ENCODE peak calls at places on chromosomes 2 and 18, in nine cellular contexts. One of them, this sample, is unnamed.

GRCh38 chr2:9423922-9424272 is 443 bp downstream of the CPSF3 start:
- DNase-seq in CD4-positive, alpha-beta T cell: peak
- DNase-seq in CD8-positive, alpha-beta T cell: no peak
- DNase-seq in activated CD4-positive, alpha-beta T cell treated with anti-CD3 and anti-CD28 coated beads, Interleukin-2, amount 50 U/mL, for 4 hours: no peak
- DNase-seq in HCT116: no peak
- DNase-seq in BJ: no peak
- DNase-seq in EH: peak
- DNase-seq in MCF 10A: no peak
- DNase-seq in frontal cortex: no peak
- DNase-seq in this sample: no peak

GRCh38 chr18:48292787-48293409 is 116.3 kb downstream of the ZBTB7C start:
- DNase-seq in EH: no peak
- DNase-seq in HCT116: no peak
- DNase-seq in BJ: no peak
- DNase-seq in CD8-positive, alpha-beta T cell: no peak
- DNase-seq in CD4-positive, alpha-beta T cell: no peak
- DNase-seq in frontal cortex: no peak
- DNase-seq in activated CD4-positive, alpha-beta T cell treated with anti-CD3 and anti-CD28 coated beads, Interleukin-2, amount 50 U/mL, for 4 hours: no peak
- DNase-seq in MCF 10A: no peak
- DNase-seq in this sample: no peak

GRCh38 chr2:188701836-188702235 is 272.3 kb upstream of the COL3A1 start:
- DNase-seq in MCF 10A: no peak
- DNase-seq in CD8-positive, alpha-beta T cell: no peak
- DNase-seq in EH: peak
- DNase-seq in activated CD4-positive, alpha-beta T cell treated with anti-CD3 and anti-CD28 coated beads, Interleukin-2, amount 50 U/mL, for 4 hours: no peak
- DNase-seq in BJ: no peak
- DNase-seq in CD4-positive, alpha-beta T cell: no peak
- DNase-seq in HCT116: no peak
- DNase-seq in frontal cortex: no peak
- DNase-seq in this sample: no peak

GRCh38 chr18:48854780-48855179 is 96.0 kb downstream of the SMAD7 start:
- DNase-seq in HCT116: no peak
- DNase-seq in activated CD4-positive, alpha-beta T cell treated with anti-CD3 and anti-CD28 coated beads, Interleukin-2, amount 50 U/mL, for 4 hours: no peak
- DNase-seq in BJ: no peak
- DNase-seq in CD8-positive, alpha-beta T cell: no peak
- DNase-seq in MCF 10A: no peak
- DNase-seq in EH: no peak
- DNase-seq in CD4-positive, alpha-beta T cell: no peak
- DNase-seq in frontal cortex: no peak
- DNase-seq in this sample: no peak

GRCh38 chr2:97728091-97728596 is 14.8 kb downstream of the ZAP70 start:
- DNase-seq in activated CD4-positive, alpha-beta T cell treated with anti-CD3 and anti-CD28 coated beads, Interleukin-2, amount 50 U/mL, for 4 hours: no peak
- DNase-seq in frontal cortex: no peak
- DNase-seq in EH: no peak
- DNase-seq in MCF 10A: peak
- DNase-seq in BJ: no peak
- DNase-seq in CD8-positive, alpha-beta T cell: no peak
- DNase-seq in HCT116: no peak
- DNase-seq in CD4-positive, alpha-beta T cell: peak
- DNase-seq in this sample: no peak

GRCh38 chr2:63553049-63553448 is 35.2 kb downstream of the WDPCP start:
- DNase-seq in HCT116: no peak
- DNase-seq in frontal cortex: no peak
- DNase-seq in activated CD4-positive, alpha-beta T cell treated with anti-CD3 and anti-CD28 coated beads, Interleukin-2, amount 50 U/mL, for 4 hours: no peak
- DNase-seq in CD4-positive, alpha-beta T cell: no peak
- DNase-seq in BJ: peak
- DNase-seq in EH: peak
- DNase-seq in CD8-positive, alpha-beta T cell: no peak
- DNase-seq in MCF 10A: peak
- DNase-seq in this sample: no peak

GRCh38 chr18:51196116-51196810 is 1.2 kb downstream of the MEX3C start:
- DNase-seq in activated CD4-positive, alpha-beta T cell treated with anti-CD3 and anti-CD28 coated beads, Interleukin-2, amount 50 U/mL, for 4 hours: peak
- DNase-seq in frontal cortex: peak
- DNase-seq in MCF 10A: peak
- DNase-seq in CD8-positive, alpha-beta T cell: peak
- DNase-seq in HCT116: no peak
- DNase-seq in EH: peak
- DNase-seq in BJ: no peak
- DNase-seq in CD4-positive, alpha-beta T cell: peak
- DNase-seq in this sample: peak

GRCh38 chr2:238422940-238423339 is 3.8 kb upstream of the ASB1 start:
- DNase-seq in MCF 10A: no peak
- DNase-seq in BJ: no peak
- DNase-seq in activated CD4-positive, alpha-beta T cell treated with anti-CD3 and anti-CD28 coated beads, Interleukin-2, amount 50 U/mL, for 4 hours: no peak
- DNase-seq in EH: no peak
- DNase-seq in frontal cortex: no peak
- DNase-seq in CD4-positive, alpha-beta T cell: no peak
- DNase-seq in HCT116: no peak
- DNase-seq in CD8-positive, alpha-beta T cell: no peak
- DNase-seq in this sample: no peak

GRCh38 chr2:124838426-124838825 is 813.3 kb downstream of the CNTNAP5 start:
- DNase-seq in MCF 10A: no peak
- DNase-seq in CD4-positive, alpha-beta T cell: no peak
- DNase-seq in CD8-positive, alpha-beta T cell: no peak
- DNase-seq in frontal cortex: no peak
- DNase-seq in BJ: no peak
- DNase-seq in HCT116: no peak
- DNase-seq in activated CD4-positive, alpha-beta T cell treated with anti-CD3 and anti-CD28 coated beads, Interleukin-2, amount 50 U/mL, for 4 hours: no peak
- DNase-seq in EH: no peak
- DNase-seq in this sample: no peak

GRCh38 chr2:71223767-71224333 is 3.1 kb downstream of the PAIP2B start:
- DNase-seq in CD8-positive, alpha-beta T cell: no peak
- DNase-seq in MCF 10A: peak
- DNase-seq in frontal cortex: peak
- DNase-seq in HCT116: peak
- DNase-seq in BJ: no peak
- DNase-seq in CD4-positive, alpha-beta T cell: no peak
- DNase-seq in activated CD4-positive, alpha-beta T cell treated with anti-CD3 and anti-CD28 coated beads, Interleukin-2, amount 50 U/mL, for 4 hours: no peak
- DNase-seq in EH: peak
- DNase-seq in this sample: peak

This sample was measured in caudate nucleus.